ENCODE peak calls at places on chromosomes 4 and X, in seven cellular contexts. M is left lung, R is GM23248, W is GM10248, P is heart left ventricle, N is AG04450, Y is GM23338. C is an unnamed sample.
A peak's percentile ranks its signal among the peaks of the same experiment; 100 is the strongest.

GRCh38 chr4:174674305-174674840 is 152.1 kb upstream of the HPGD start:
- DNase-seq in R (peak; percentile 28), M (no peak), N (no peak), P (no peak), Y (no peak), W (no peak), C (no peak)

GRCh38 chrX:53631156-53631555 is 55.4 kb downstream of the HUWE1 start:
- DNase-seq in W (no peak), R (no peak), M (no peak), P (no peak), Y (no peak), N (peak; percentile 2), C (no peak)

GRCh38 chrX:11787564-11787963 is 29.5 kb downstream of the MSL3 start:
- DNase-seq in R (peak; percentile 59), M (peak; percentile 53), W (peak; percentile 21), P (peak; percentile 39), Y (peak; percentile 89), N (peak; percentile 1), C (no peak)

GRCh38 chrX:54891573-54891972 is 29.1 kb upstream of the TRO start:
- DNase-seq in Y (peak; percentile 46), M (no peak), P (peak; percentile 16), N (no peak), W (peak; percentile 20), R (peak; percentile 52), C (peak; percentile 23)

GRCh38 chrX:149508467-149508866 is 3.4 kb upstream of the IDS start:
- DNase-seq in R (no peak), Y (no peak), M (no peak), W (no peak), N (no peak), P (no peak), C (no peak)

GRCh38 chrX:120731386-120731785 is 101.5 kb upstream of the C1GALT1C1 start:
- DNase-seq in Y (no peak), P (no peak), R (peak; percentile 71), N (no peak), W (no peak), M (no peak), C (no peak)

GRCh38 chrX:72030431-72030830 is 101.3 kb downstream of the RTL5 start:
- DNase-seq in R (no peak), W (no peak), Y (no peak), P (no peak), N (no peak), M (no peak), C (no peak)

GRCh38 chr4:176611954-176612353 is 180.8 kb downstream of the VEGFC start:
- DNase-seq in M (no peak), N (no peak), R (no peak), W (no peak), Y (no peak), P (no peak), C (no peak)

GRCh38 chr4:78653655-78654054 is 102.1 kb downstream of the ANXA3 start:
- DNase-seq in Y (no peak), N (no peak), W (no peak), R (peak; percentile 51), P (no peak), M (no peak), C (no peak)